ENCODE peak calls at places on chromosomes 5 and 9, in six cellular contexts. B is NCI-H1417; V is activated CD8-positive, alpha-beta memory T cell treated with anti-CD3 and anti-CD28 coated beads, Interleukin-2, amount 50 U/mL, for 48 hours; W is heart right ventricle; Z is HT-29; G is iPS-NIHi11. L is an unnamed sample.

GRCh38 chr9:1771094-1771493 is 244.1 kb upstream of the SMARCA2 start:
- DNase-seq in W (no peak), V (no peak), Z (no peak), G (no peak), B (no peak), L (no peak)

GRCh38 chr9:89484475-89485404 is 13.2 kb downstream of the SEMA4D start:
- DNase-seq in V (no peak), B (no peak), Z (no peak), W (no peak), G (no peak), L (no peak)

GRCh38 chr5:9617191-9617590 is 13.0 kb downstream of the TAS2R1 start:
- DNase-seq in V (no peak), G (no peak), B (no peak), Z (no peak), W (no peak), L (no peak)

GRCh38 chr5:31269259-31269658 is 75.8 kb downstream of the CDH6 start:
- DNase-seq in B (no peak), G (no peak), V (no peak), W (no peak), Z (no peak), L (no peak)

GRCh38 chr9:127538849-127539258 is 73.2 kb upstream of the STXBP1 start:
- DNase-seq in Z (no peak), V (no peak), B (no peak), G (no peak), W (no peak), L (no peak)

GRCh38 chr5:14405706-14406553 is 175.7 kb upstream of the OTULINL start:
- DNase-seq in Z (no peak), V (no peak), B (no peak), W (no peak), G (no peak), L (no peak)

GRCh38 chr5:10527281-10527950 is 36.5 kb upstream of the ANKRD33B start:
- DNase-seq in W (no peak), Z (no peak), G (no peak), B (no peak), V (no peak), L (no peak)

GRCh38 chr9:20408513-20408912 is 213.8 kb downstream of the MLLT3 start:
- DNase-seq in Z (peak; percentile 31), W (no peak), B (no peak), G (peak; percentile 23), V (no peak), L (no peak)

GRCh38 chr5:5609935-5610334 is 187.5 kb downstream of the ICE1 start:
- DNase-seq in W (no peak), Z (no peak), G (no peak), B (no peak), V (no peak), L (no peak)

GRCh38 chr9:18795947-18796705 is 236.9 kb downstream of the SAXO1 start:
- DNase-seq in Z (no peak), B (no peak), G (no peak), V (no peak), W (no peak), L (no peak)

GRCh38 chr9:13750061-13750460 is 470.6 kb upstream of the MPDZ start:
- DNase-seq in V (no peak), B (no peak), Z (no peak), G (no peak), W (no peak), L (no peak)

GRCh38 chr9:84917366-84918063 is 248.0 kb downstream of the NTRK2 start:
- DNase-seq in W (no peak), V (no peak), B (no peak), Z (no peak), G (no peak), L (no peak)

GRCh38 chr9:115411993-115412452 is 294.1 kb upstream of the TNC start:
- DNase-seq in B (no peak), V (no peak), G (no peak), Z (no peak), W (no peak), L (no peak)

GRCh38 chr9:92642599-92642998 is 27.3 kb downstream of the IPPK start:
- DNase-seq in G (no peak), Z (no peak), W (no peak), B (no peak), V (peak; percentile 28), L (no peak)

GRCh38 chr5:160312139-160312959 is at the start of gene CCNJL:
- DNase-seq in Z (peak; percentile 70), V (peak; percentile 55), B (peak; percentile 42), W (peak; percentile 63), G (peak; percentile 98), L (peak; percentile 91)

GRCh38 chr9:87179556-87180340 is 232.4 kb upstream of the GAS1 start:
- DNase-seq in Z (no peak), V (no peak), G (no peak), W (no peak), B (no peak), L (no peak)